ENCODE peak calls at places on chromosomes 16 and 17, in six cellular contexts. J is CD4-positive, alpha-beta memory T cell; C is SJSA1; T is GM06990; A is activated CD4-positive, alpha-beta T cell treated with anti-CD3 and anti-CD28 coated beads for 24 hours; K is T-cell. B is an unnamed sample.

GRCh38 chr16:84426804-84427203 is 58.5 kb downstream of the ATP2C2 start:
- DNase-seq in J (no peak), C (no peak), T (no peak), A (no peak), K (no peak), B (no peak)

GRCh38 chr17:8918811-8919210 is 46.7 kb downstream of the PIK3R5 start:
- DNase-seq in J (no peak), C (peak; percentile 51), T (no peak), A (no peak), K (no peak), B (no peak)

GRCh38 chr17:9266031-9266680 is 244.8 kb downstream of the NTN1 start:
- DNase-seq in J (no peak), C (no peak), T (no peak), A (no peak), K (no peak), B (no peak)

GRCh38 chr16:4486126-4486893 is 10.1 kb downstream of the HMOX2 start:
- DNase-seq in J (no peak), C (no peak), T (no peak), A (no peak), K (no peak), B (no peak)

GRCh38 chr16:66629856-66630255 is 25.4 kb downstream of the CMTM3 start:
- DNase-seq in J (no peak), C (no peak), T (no peak), A (no peak), K (no peak), B (no peak)

GRCh38 chr17:55500103-55500502 is 11.1 kb downstream of the SMIM36 start:
- DNase-seq in J (no peak), C (no peak), T (no peak), A (no peak), K (no peak), B (no peak)

GRCh38 chr16:12655530-12655929 is 148.2 kb downstream of the CPPED1 start:
- DNase-seq in J (no peak), C (no peak), T (no peak), A (no peak), K (no peak), B (no peak)

GRCh38 chr16:81198635-81199034 is 39.9 kb upstream of the BCO1 start:
- DNase-seq in J (no peak), C (no peak), T (no peak), A (no peak), K (no peak), B (no peak)

GRCh38 chr17:34199932-34200534 is 55.1 kb upstream of the CCL2 start:
- DNase-seq in J (peak; percentile 64), C (peak; percentile 63), T (peak; percentile 39), A (peak; percentile 69), K (peak; percentile 29), B (peak; percentile 50)

GRCh38 chr17:82791532-82791931 is 39.7 kb downstream of the TBCD start:
- DNase-seq in J (no peak), C (peak; percentile 80), T (no peak), A (no peak), K (no peak), B (no peak)

GRCh38 chr16:78460428-78460827 is 361.0 kb downstream of the WWOX start:
- DNase-seq in J (no peak), C (peak; percentile 5), T (no peak), A (no peak), K (no peak), B (no peak)

GRCh38 chr16:63614421-63614820 is 1507.4 kb downstream of the CDH11 start:
- DNase-seq in J (no peak), C (peak; percentile 9), T (no peak), A (no peak), K (no peak), B (no peak)